ENCODE peak calls at places on chromosomes 6 and 20, in seven cellular contexts. U, V, N, E, F, S and L are unnamed samples.

GRCh38 chr20:57389695-57390603 is 1.2 kb upstream of the RBM38 start:
- DNase-seq in S (peak; percentile 36), E (peak; percentile 50), N (no peak), V (peak; percentile 56), U (no peak), F (no peak), L (peak; percentile 43)

GRCh38 chr6:165987483-165988305 is 180.0 kb downstream of the TBXT start:
- DNase-seq in F (no peak), E (no peak), U (peak; percentile 85), V (no peak), N (no peak), S (peak; percentile 91), L (no peak)

GRCh38 chr6:122494665-122495272 is 23.2 kb upstream of the SERINC1 start:
- DNase-seq in S (no peak), E (no peak), F (no peak), U (no peak), V (no peak), N (no peak), L (no peak)

GRCh38 chr6:143594647-143595046 is 83.1 kb upstream of the PHACTR2 start:
- DNase-seq in S (peak; percentile 66), U (peak; percentile 39), E (no peak), V (no peak), F (no peak), N (no peak), L (no peak)

GRCh38 chr20:11849270-11849920 is 68.3 kb upstream of the BTBD3 start:
- DNase-seq in E (no peak), N (no peak), S (peak; percentile 75), F (no peak), U (peak; percentile 16), V (no peak), L (no peak)

GRCh38 chr6:9646346-9647042 is 768.4 kb downstream of the TFAP2A start:
- DNase-seq in N (no peak), U (peak; percentile 72), F (no peak), S (peak; percentile 83), V (no peak), E (no peak), L (peak; percentile 78)

GRCh38 chr20:45011108-45011526 is 44.8 kb downstream of the STK4 start:
- DNase-seq in V (no peak), N (peak; percentile 36), U (peak; percentile 82), S (peak; percentile 83), E (peak; percentile 5), F (peak; percentile 56), L (peak; percentile 74)

GRCh38 chr6:154653853-154654252 is 79.4 kb upstream of the SCAF8 start:
- DNase-seq in E (no peak), N (no peak), U (peak; percentile 93), S (peak; percentile 92), V (no peak), F (no peak), L (peak; percentile 95)

GRCh38 chr6:21742238-21742660 is 148.7 kb downstream of the SOX4 start:
- DNase-seq in N (peak; percentile 48), S (peak; percentile 90), E (no peak), F (no peak), U (peak; percentile 94), V (no peak), L (peak; percentile 89)

GRCh38 chr20:50788045-50788867 is 6.6 kb upstream of the BCAS4 start:
- DNase-seq in U (peak; percentile 72), S (peak; percentile 87), V (no peak), E (no peak), N (no peak), F (no peak), L (no peak)

GRCh38 chr6:166935353-166935752 is 21.0 kb downstream of the RNASET2 start:
- DNase-seq in N (no peak), E (no peak), U (no peak), S (no peak), F (no peak), V (no peak), L (no peak)

GRCh38 chr20:63573739-63574131 is 304 bp downstream of the HELZ2 start:
- DNase-seq in N (no peak), F (no peak), S (no peak), V (no peak), U (no peak), E (no peak), L (peak; percentile 10)

GRCh38 chr20:25054133-25054820 is 3.7 kb downstream of the ACSS1 start:
- DNase-seq in V (no peak), S (no peak), U (no peak), F (no peak), N (no peak), E (no peak), L (no peak)

GRCh38 chr20:48738399-48739304 is 89.1 kb downstream of the PREX1 start:
- DNase-seq in E (peak; percentile 27), N (no peak), U (no peak), S (no peak), V (peak; percentile 23), F (no peak), L (peak; percentile 49)

GRCh38 chr6:161922631-161923119 is 648.8 kb upstream of the AGPAT4 start:
- DNase-seq in S (peak; percentile 84), V (no peak), F (no peak), U (peak; percentile 51), E (no peak), N (peak; percentile 41), L (peak; percentile 10)